ENCODE peak calls at places on chromosome 20, in four cellular contexts. X is lower lobe of right lung; V is mammary epithelial cell; Z is naive thymus-derived CD4-positive, alpha-beta T cell. O is an unnamed sample.

GRCh38 chr20:60966766-60967165 is 285.3 kb upstream of the CDH4 start:
- DNase-seq in X (no peak), V (no peak), Z (no peak), O (no peak)

GRCh38 chr20:3995067-3995748 is 20.1 kb downstream of the RNF24 start:
- DNase-seq in X (no peak), V (peak), Z (no peak), O (no peak)

GRCh38 chr20:57667385-57667784 is 42.4 kb downstream of the PMEPA1 start:
- DNase-seq in X (no peak), V (no peak), Z (no peak), O (no peak)

GRCh38 chr20:20407891-20408805 is 40.2 kb downstream of the INSM1 start:
- DNase-seq in X (no peak), V (no peak), Z (no peak), O (no peak)

GRCh38 chr20:33653218-33653899 is 8.8 kb upstream of the C20orf144 start:
- DNase-seq in X (no peak), V (peak), Z (peak), O (no peak)

GRCh38 chr20:59735917-59736316 is 131.6 kb downstream of the PHACTR3 start:
- DNase-seq in X (no peak), V (no peak), Z (no peak), O (no peak)

GRCh38 chr20:62007127-62007647 is 58.5 kb downstream of the TAF4 start:
- DNase-seq in X (no peak), V (no peak), Z (no peak), O (no peak)

GRCh38 chr20:31859266-31859997 is 10.9 kb downstream of the DUSP15 start:
- DNase-seq in X (no peak), V (no peak), Z (no peak), O (no peak)

GRCh38 chr20:57619053-57619831 is 984 bp downstream of the ZBP1 start:
- DNase-seq in X (peak), V (no peak), Z (peak), O (no peak)

GRCh38 chr20:35721621-35722020 is 20.4 kb downstream of the RBM39 start:
- DNase-seq in X (no peak), V (no peak), Z (no peak), O (no peak)

GRCh38 chr20:47150403-47151152 is 205.9 kb downstream of the ZMYND8 start:
- DNase-seq in X (peak), V (peak), Z (no peak), O (no peak)

GRCh38 chr20:49104365-49104648 is 58.2 kb downstream of the CSE1L start:
- DNase-seq in X (no peak), V (no peak), Z (no peak), O (no peak)
- H3K27ac ChIP-seq in X (no peak), V (no peak), Z (no peak), O (no peak)

DNA sequence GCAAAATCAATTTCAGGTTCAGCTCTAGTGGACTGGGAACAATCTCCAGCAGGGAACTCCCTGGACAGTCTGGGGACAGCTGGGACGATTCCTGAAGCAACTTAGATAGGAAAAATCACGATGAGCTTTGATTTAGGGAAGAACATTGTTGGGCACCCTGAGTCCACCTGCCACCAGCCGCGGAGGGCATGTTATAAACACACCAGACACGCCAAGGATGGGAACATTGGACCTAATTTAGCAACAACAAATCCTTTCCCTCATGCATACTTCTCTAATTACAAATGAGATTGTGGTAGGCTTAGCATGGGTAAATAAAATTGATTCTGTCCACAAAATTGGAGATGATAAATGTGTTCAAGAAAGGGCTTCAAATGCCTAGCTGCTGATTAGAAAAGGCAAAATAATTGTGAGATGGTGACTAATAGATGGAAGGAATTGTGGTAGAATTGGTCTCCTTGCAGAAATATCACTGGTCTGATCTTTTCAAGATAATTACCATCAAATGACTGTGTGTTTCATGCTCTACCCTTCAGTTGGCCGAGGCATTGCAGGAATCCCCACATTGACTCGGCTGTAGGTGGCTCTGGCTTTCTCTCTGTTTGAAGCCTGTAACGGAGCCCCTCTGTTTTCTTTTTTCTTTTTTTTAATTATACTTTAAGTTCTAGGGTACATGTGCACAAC is 6.1 kb upstream of the NANP start:
- DNase-seq in X (no peak), V (no peak), Z (no peak), O (no peak)
- H3K27ac ChIP-seq in X (no peak), V (no peak), Z (no peak), O (no peak)

GRCh38 chr20:10412591-10413408 is 21.2 kb downstream of the MKKS start:
- DNase-seq in X (no peak), V (no peak), Z (no peak), O (no peak)

GRCh38 chr20:10411673-10412072 is 22.3 kb downstream of the MKKS start:
- DNase-seq in X (no peak), V (no peak), Z (no peak), O (no peak)

GRCh38 chr20:10419550-10420133 is 14.4 kb downstream of the MKKS start:
- DNase-seq in X (no peak), V (peak), Z (no peak), O (peak)

DNA sequence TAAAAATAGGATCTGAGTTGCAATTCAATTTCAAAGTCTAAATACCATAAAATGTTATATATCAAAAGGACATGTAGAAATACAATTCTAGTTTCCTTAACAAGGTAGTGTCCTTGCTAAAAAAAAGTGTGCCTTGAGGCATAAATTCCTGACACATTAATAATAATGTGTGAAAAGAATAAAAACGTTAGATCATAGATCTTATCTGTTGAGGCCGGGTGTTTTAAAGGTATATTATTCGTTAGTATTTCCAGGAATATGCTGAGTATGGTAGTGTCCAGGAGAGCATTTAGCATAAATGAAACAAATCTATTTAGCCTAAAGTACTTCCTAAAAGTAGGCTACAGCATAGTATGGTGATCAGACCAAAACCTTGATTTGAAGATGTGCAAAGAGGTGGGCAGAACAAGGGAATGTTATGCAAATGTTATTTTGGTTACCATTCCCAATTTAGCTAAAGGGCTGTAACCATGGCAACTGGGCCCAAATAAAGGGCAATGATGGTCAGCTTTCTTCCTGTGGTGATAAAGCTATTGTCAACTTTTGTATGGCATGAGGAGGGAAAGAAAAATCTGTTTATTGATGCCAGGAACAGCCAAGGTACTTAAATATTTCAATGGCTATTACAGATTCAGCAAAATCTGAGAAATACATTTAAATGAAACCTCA is 18.9 kb downstream of the MKKS start:
- DNase-seq in X (no peak), V (peak), Z (no peak), O (no peak)
- H3K27ac ChIP-seq in X (no peak), V (peak), Z (no peak), O (peak)

GRCh38 chr20:50690562-50690978 is 772 bp downstream of the RIPOR3 start:
- DNase-seq in X (no peak), V (no peak), Z (no peak), O (no peak)
- H3K27ac ChIP-seq in X (no peak), V (no peak), Z (no peak), O (no peak)

GRCh38 chr20:43915209-43916072 is 789 bp downstream of the TOX2 start:
- DNase-seq in X (no peak), V (no peak), Z (peak), O (no peak)
- H3K27ac ChIP-seq in X (peak), V (no peak), Z (no peak), O (no peak)